ENCODE peak calls at places on chromosomes 5 and 9, in four cellular contexts. H is ovary; C is CD4-positive, alpha-beta T cell; O is mesothelial cell of epicardium. W is an unnamed sample.

GRCh38 chr5:180090098-180090768 is 18.7 kb upstream of the RNF130 start:
- DNase-seq in H (peak), C (peak), O (peak), W (no peak)

GRCh38 chr5:547086-547924 is 23.1 kb upstream of the SLC9A3 start:
- DNase-seq in H (no peak), C (no peak), O (peak), W (no peak)

GRCh38 chr5:162768962-162769464 is 668.4 kb upstream of the CCNG1 start:
- DNase-seq in H (no peak), C (no peak), O (no peak), W (no peak)

GRCh38 chr5:121384359-121384758 is 467.3 kb upstream of the FTMT start:
- DNase-seq in H (no peak), C (no peak), O (no peak), W (no peak)

GRCh38 chr9:18526686-18527085 is 52.7 kb downstream of the ADAMTSL1 start:
- DNase-seq in H (no peak), C (no peak), O (no peak), W (no peak)

GRCh38 chr9:38621434-38622082 is 1.2 kb upstream of the ANKRD18A start:
- DNase-seq in H (no peak), C (peak), O (no peak), W (no peak)

GRCh38 chr5:140311011-140311467 is 8.1 kb upstream of the PFDN1 start:
- DNase-seq in H (no peak), C (no peak), O (no peak), W (no peak)

GRCh38 chr5:181218795-181219124 is 4.3 kb upstream of the TRIM41 start:
- DNase-seq in H (no peak), C (no peak), O (no peak), W (no peak)

DNA sequence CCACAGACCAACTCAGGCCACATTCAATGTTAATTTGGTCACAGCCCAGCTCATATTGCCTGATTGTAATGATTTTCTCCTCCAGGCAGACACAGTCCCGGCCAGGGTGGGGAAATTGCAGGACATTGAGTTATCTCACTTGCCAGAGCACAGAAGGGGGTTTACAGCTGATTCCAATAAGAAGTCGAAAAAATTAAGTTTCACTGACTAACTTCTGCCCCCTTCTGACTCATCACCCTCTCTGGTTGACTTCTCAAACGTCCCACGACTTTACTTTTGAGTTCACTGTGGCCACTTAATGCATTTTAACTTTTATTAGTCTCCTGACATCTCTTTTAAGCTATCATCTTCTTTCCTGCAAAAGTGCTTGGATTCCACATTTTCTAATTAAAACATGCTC is 321.4 kb upstream of the WWC1 start:
- DNase-seq in H (no peak), C (no peak), O (no peak), W (no peak)
- TF ChIP-seq CTCF in H (no peak), C (no peak), O (no peak), W (no peak)

GRCh38 chr5:21685536-21685935 is 1167.6 kb downstream of the CDH12 start:
- DNase-seq in H (no peak), C (no peak), O (no peak), W (no peak)
- TF ChIP-seq CTCF in H (no peak), C (no peak), O (no peak), W (no peak)

DNA sequence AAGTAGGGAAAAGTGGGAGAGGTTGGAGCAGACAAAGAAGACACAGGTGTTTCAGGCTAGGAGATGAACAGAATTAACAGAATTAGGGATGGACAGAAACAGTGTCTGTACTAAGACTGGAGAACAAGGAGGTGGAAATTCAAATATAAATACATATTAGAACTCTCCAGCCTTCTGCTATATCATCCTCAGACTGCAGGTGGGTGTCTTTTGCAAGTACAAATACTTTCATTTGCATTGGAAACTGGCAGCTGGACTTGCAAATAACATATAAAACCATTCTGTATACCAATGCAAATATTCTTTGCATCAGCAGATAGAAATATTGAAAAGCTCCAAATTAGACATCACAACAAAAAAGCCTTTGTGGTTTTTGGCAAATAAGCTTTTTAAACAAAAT is 335.4 kb downstream of the ZNF608 start:
- DNase-seq in H (no peak), C (no peak), O (no peak), W (no peak)
- TF ChIP-seq CTCF in H (no peak), C (no peak), O (no peak), W (no peak)

GRCh38 chr9:26170224-26170623 is 492.0 kb upstream of the TUSC1 start:
- DNase-seq in H (no peak), C (no peak), O (no peak), W (no peak)
- TF ChIP-seq CTCF in H (no peak), C (no peak), O (no peak), W (no peak)

W was measured in omental fat pad.